ENCODE peak calls at places on chromosomes 16 and 17, in four cellular contexts. One of them, this sample, is unnamed.

GRCh38 chr16:2673066-2673999 is 9.0 kb upstream of the KCTD5 start:
- DNase-seq in fibroblast of lung: peak; percentile 93
- DNase-seq in fibroblast of mammary gland: peak; percentile 84
- DNase-seq in kidney: peak; percentile 99
- DNase-seq in this sample: peak; percentile 100

GRCh38 chr17:50115744-50116143 is 14.2 kb downstream of the SAMD14 start:
- DNase-seq in fibroblast of lung: no peak
- DNase-seq in fibroblast of mammary gland: no peak
- DNase-seq in kidney: peak; percentile 79
- DNase-seq in this sample: no peak

GRCh38 chr17:41002814-41003213 is 3.1 kb upstream of the KRTAP3-2 start:
- DNase-seq in fibroblast of lung: peak; percentile 8
- DNase-seq in fibroblast of mammary gland: peak; percentile 49
- DNase-seq in kidney: no peak
- DNase-seq in this sample: no peak

GRCh38 chr16:87891763-87892162 is 22.5 kb upstream of the SLC7A5 start:
- DNase-seq in fibroblast of lung: no peak
- DNase-seq in fibroblast of mammary gland: no peak
- DNase-seq in kidney: no peak
- DNase-seq in this sample: no peak

GRCh38 chr17:50114849-50115357 is 15.1 kb downstream of the SAMD14 start:
- DNase-seq in fibroblast of lung: peak; percentile 56
- DNase-seq in fibroblast of mammary gland: peak; percentile 74
- DNase-seq in kidney: no peak
- DNase-seq in this sample: peak; percentile 88

GRCh38 chr17:81917565-81918332 is at the start of gene SIRT7:
- DNase-seq in fibroblast of lung: peak; percentile 48
- DNase-seq in fibroblast of mammary gland: peak; percentile 48
- DNase-seq in kidney: peak; percentile 94
- DNase-seq in this sample: peak; percentile 100

GRCh38 chr16:53150769-53151168 is 96.0 kb downstream of the CHD9 start:
- DNase-seq in fibroblast of lung: no peak
- DNase-seq in fibroblast of mammary gland: no peak
- DNase-seq in kidney: no peak
- DNase-seq in this sample: no peak

GRCh38 chr16:86660623-86661022 is 82.3 kb downstream of the FOXL1 start:
- DNase-seq in fibroblast of lung: no peak
- DNase-seq in fibroblast of mammary gland: no peak
- DNase-seq in kidney: no peak
- DNase-seq in this sample: no peak

GRCh38 chr17:43905985-43906852 is 1.1 kb downstream of the MPP2 start:
- DNase-seq in fibroblast of lung: peak; percentile 65
- DNase-seq in fibroblast of mammary gland: peak; percentile 38
- DNase-seq in kidney: peak; percentile 84
- DNase-seq in this sample: peak; percentile 92

GRCh38 chr16:55077231-55077630 is 146.6 kb downstream of the IRX5 start:
- DNase-seq in fibroblast of lung: no peak
- DNase-seq in fibroblast of mammary gland: no peak
- DNase-seq in kidney: no peak
- DNase-seq in this sample: no peak

GRCh38 chr17:57154896-57155295 is 69.8 kb downstream of the AKAP1 start:
- DNase-seq in fibroblast of lung: no peak
- DNase-seq in fibroblast of mammary gland: no peak
- DNase-seq in kidney: no peak
- DNase-seq in this sample: no peak

GRCh38 chr17:655618-656017 is 59.0 kb downstream of the VPS53 start:
- DNase-seq in fibroblast of lung: no peak
- DNase-seq in fibroblast of mammary gland: no peak
- DNase-seq in kidney: no peak
- DNase-seq in this sample: peak; percentile 40

GRCh38 chr16:11145173-11145820 is 110.7 kb downstream of the SOCS1 start:
- DNase-seq in fibroblast of lung: peak; percentile 40
- DNase-seq in fibroblast of mammary gland: peak; percentile 77
- DNase-seq in kidney: no peak
- DNase-seq in this sample: no peak

GRCh38 chr17:57305918-57306317 is 49.6 kb downstream of the MSI2 start:
- DNase-seq in fibroblast of lung: no peak
- DNase-seq in fibroblast of mammary gland: no peak
- DNase-seq in kidney: no peak
- DNase-seq in this sample: no peak

GRCh38 chr16:27238016-27238587 is 30.5 kb downstream of the NSMCE1 start:
- DNase-seq in fibroblast of lung: no peak
- DNase-seq in fibroblast of mammary gland: no peak
- DNase-seq in kidney: peak; percentile 80
- DNase-seq in this sample: peak; percentile 34

GRCh38 chr16:4511441-4512082 is 27.0 kb downstream of the CDIP1 start:
- DNase-seq in fibroblast of lung: peak; percentile 24
- DNase-seq in fibroblast of mammary gland: peak; percentile 31
- DNase-seq in kidney: no peak
- DNase-seq in this sample: peak; percentile 94

GRCh38 chr17:48025904-48026502 is 11.6 kb downstream of the COPZ2 start:
- DNase-seq in fibroblast of lung: no peak
- DNase-seq in fibroblast of mammary gland: no peak
- DNase-seq in kidney: no peak
- DNase-seq in this sample: no peak

GRCh38 chr16:11564046-11564926 is 22.4 kb downstream of the LITAF start:
- DNase-seq in fibroblast of lung: no peak
- DNase-seq in fibroblast of mammary gland: no peak
- DNase-seq in kidney: peak; percentile 28
- DNase-seq in this sample: no peak

GRCh38 chr16:78866556-78866955 is 734.0 kb downstream of the MAF start:
- DNase-seq in fibroblast of lung: no peak
- DNase-seq in fibroblast of mammary gland: no peak
- DNase-seq in kidney: no peak
- DNase-seq in this sample: no peak

GRCh38 chr16:78871241-78871640 is 729.3 kb downstream of the MAF start:
- DNase-seq in fibroblast of lung: no peak
- DNase-seq in fibroblast of mammary gland: no peak
- DNase-seq in kidney: no peak
- DNase-seq in this sample: no peak

GRCh38 chr16:78874241-78874983 is 726.1 kb downstream of the MAF start:
- DNase-seq in fibroblast of lung: no peak
- DNase-seq in fibroblast of mammary gland: no peak
- DNase-seq in kidney: no peak
- DNase-seq in this sample: no peak

DNA sequence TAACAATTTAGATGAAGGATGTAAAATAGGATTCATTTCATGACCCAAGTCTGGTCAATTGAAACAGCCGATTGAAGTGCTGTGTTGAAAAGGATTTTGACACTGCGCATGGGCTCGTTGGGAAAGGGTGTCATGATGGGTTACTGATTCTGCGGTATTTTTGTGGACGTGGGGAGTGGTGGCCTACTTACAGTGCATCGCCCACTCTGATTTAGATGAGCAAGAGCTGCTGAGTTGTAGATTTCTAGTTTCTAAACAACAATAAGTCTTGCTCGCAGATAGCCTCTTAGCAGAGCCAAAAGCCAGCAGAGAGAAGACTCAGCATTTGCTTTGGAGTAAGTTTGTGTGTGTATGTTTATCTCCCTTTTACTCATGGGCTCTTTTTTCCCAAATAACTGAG is 731.0 kb downstream of the MAF start:
- DNase-seq in fibroblast of lung: no peak
- DNase-seq in fibroblast of mammary gland: no peak
- DNase-seq in kidney: no peak
- DNase-seq in this sample: no peak
- H3K4me3 ChIP-seq in fibroblast of lung: no peak overlapping the region
- H3K4me3 ChIP-seq in fibroblast of mammary gland: no peak overlapping the region
- H3K4me3 ChIP-seq in kidney: no peak overlapping the region
- H3K4me3 ChIP-seq in this sample: no peak overlapping the region

DNA sequence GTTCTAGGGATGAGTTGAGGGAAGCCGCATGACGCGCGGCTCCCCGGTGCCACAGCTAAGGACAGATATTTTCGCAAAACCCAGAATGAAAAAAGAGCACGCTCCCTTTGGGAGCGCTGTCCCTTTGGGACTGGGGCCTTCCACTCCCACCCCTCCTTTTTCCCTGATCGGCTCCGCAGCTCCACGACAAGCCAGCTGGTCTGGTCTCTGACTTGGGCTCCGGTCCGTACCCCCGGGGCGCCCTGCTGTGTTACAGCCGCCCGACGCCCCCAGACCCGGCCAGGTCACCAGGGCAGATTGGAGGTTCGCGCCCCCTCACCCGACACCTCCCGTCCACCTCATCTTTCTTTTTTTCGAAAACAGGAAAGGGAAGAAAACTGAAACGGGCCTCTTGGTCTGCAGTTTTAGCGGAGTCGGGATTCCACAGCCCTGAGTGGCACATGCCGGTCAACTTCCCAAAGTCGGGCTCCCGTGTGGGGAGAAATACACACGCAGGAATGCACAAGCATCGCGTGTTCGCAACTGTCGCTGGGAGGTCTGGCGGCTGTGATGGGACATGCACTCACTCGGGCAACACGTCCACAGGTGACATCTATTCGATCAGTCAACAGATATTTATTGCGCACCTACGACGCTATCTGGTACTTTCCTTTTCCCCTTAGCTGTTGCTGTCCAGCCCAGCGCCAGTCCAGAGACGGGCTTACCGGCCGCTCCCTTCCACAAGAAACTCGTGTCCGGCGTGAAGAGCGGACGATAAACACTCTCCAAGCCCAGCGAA is 3.9 kb upstream of the SOX9 start:
- DNase-seq in fibroblast of lung: peak; percentile 64
- DNase-seq in fibroblast of mammary gland: no peak
- DNase-seq in kidney: no peak
- DNase-seq in this sample: peak; percentile 53
- H3K4me3 ChIP-seq in fibroblast of lung: peak overlapping the region; percentile 56
- H3K4me3 ChIP-seq in fibroblast of mammary gland: no peak overlapping the region
- H3K4me3 ChIP-seq in kidney: peak overlapping the region; percentile 49
- H3K4me3 ChIP-seq in this sample: peak overlapping the region; percentile 45

GRCh38 chr17:64401244-64401860 is 10.7 kb upstream of the PECAM1 start:
- DNase-seq in fibroblast of lung: no peak
- DNase-seq in fibroblast of mammary gland: no peak
- DNase-seq in kidney: peak; percentile 16
- DNase-seq in this sample: no peak

GRCh38 chr17:64403881-64404460 is 13.3 kb upstream of the PECAM1 start:
- DNase-seq in fibroblast of lung: no peak
- DNase-seq in fibroblast of mammary gland: no peak
- DNase-seq in kidney: peak; percentile 24
- DNase-seq in this sample: no peak

GRCh38 chr17:64400644-64401043 is 10.0 kb upstream of the PECAM1 start:
- DNase-seq in fibroblast of lung: no peak
- DNase-seq in fibroblast of mammary gland: no peak
- DNase-seq in kidney: no peak
- DNase-seq in this sample: no peak

GRCh38 chr17:64402469-64402868 is 11.8 kb upstream of the PECAM1 start:
- DNase-seq in fibroblast of lung: no peak
- DNase-seq in fibroblast of mammary gland: no peak
- DNase-seq in kidney: no peak
- DNase-seq in this sample: no peak

GRCh38 chr17:64401941-64402340 is 11.3 kb upstream of the PECAM1 start:
- DNase-seq in fibroblast of lung: no peak
- DNase-seq in fibroblast of mammary gland: no peak
- DNase-seq in kidney: no peak
- DNase-seq in this sample: no peak
- H3K4me3 ChIP-seq in fibroblast of lung: no peak overlapping the region
- H3K4me3 ChIP-seq in fibroblast of mammary gland: no peak overlapping the region
- H3K4me3 ChIP-seq in kidney: no peak overlapping the region
- H3K4me3 ChIP-seq in this sample: no peak overlapping the region

GRCh38 chr17:28978016-28978415 is 26.7 kb upstream of the PHF12 start:
- DNase-seq in fibroblast of lung: no peak
- DNase-seq in fibroblast of mammary gland: no peak
- DNase-seq in kidney: no peak
- DNase-seq in this sample: no peak

GRCh38 chr17:28985950-28986713 is 19.7 kb downstream of the SEZ6 start:
- DNase-seq in fibroblast of lung: no peak
- DNase-seq in fibroblast of mammary gland: no peak
- DNase-seq in kidney: no peak
- DNase-seq in this sample: peak; percentile 96

GRCh38 chr17:28978565-28978964 is 27.2 kb upstream of the PHF12 start:
- DNase-seq in fibroblast of lung: no peak
- DNase-seq in fibroblast of mammary gland: no peak
- DNase-seq in kidney: no peak
- DNase-seq in this sample: no peak

GRCh38 chr17:28983286-28984240 is 22.3 kb downstream of the SEZ6 start:
- DNase-seq in fibroblast of lung: peak; percentile 12
- DNase-seq in fibroblast of mammary gland: no peak
- DNase-seq in kidney: no peak
- DNase-seq in this sample: no peak

DNA sequence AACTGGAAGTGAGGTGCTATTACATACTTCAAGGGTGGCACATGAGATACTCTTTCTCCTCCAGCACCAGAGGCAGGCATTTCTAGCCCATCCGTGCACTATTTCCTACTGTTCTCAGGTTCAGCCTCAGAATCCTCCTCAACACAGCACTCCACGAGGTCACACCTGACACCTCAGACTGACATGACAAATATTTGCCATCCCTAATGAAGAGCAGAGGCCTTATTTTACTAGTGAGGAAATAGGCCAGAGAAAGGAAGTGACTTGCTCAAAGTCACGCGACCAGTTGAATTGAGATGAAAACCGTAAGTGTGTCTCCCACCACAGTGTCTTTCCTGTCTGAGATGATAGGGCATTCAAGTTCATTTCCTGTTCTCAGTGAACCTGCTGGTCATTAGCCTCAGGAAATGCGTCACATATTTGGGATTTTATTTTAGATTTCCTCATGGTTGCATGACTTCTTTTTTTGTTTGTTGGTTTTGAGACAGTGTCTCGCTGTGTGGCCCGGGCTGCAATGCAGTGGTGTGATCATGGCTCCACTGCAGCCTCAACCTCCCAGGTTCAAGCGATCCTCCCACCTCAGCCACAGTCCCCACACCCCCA is 23.5 kb downstream of the SEZ6 start:
- DNase-seq in fibroblast of lung: peak; percentile 18
- DNase-seq in fibroblast of mammary gland: no peak
- DNase-seq in kidney: no peak
- DNase-seq in this sample: no peak
- H3K4me3 ChIP-seq in fibroblast of lung: no peak overlapping the region
- H3K4me3 ChIP-seq in fibroblast of mammary gland: no peak overlapping the region
- H3K4me3 ChIP-seq in kidney: no peak overlapping the region
- H3K4me3 ChIP-seq in this sample: no peak overlapping the region

GRCh38 chr16:6019490-6019991 is 921.9 kb upstream of the EEF2KMT start:
- DNase-seq in fibroblast of lung: peak; percentile 1
- DNase-seq in fibroblast of mammary gland: no peak
- DNase-seq in kidney: peak; percentile 71
- DNase-seq in this sample: peak; percentile 89
- H3K4me3 ChIP-seq in fibroblast of lung: no peak overlapping the region
- H3K4me3 ChIP-seq in fibroblast of mammary gland: no peak overlapping the region
- H3K4me3 ChIP-seq in kidney: no peak overlapping the region
- H3K4me3 ChIP-seq in this sample: peak overlapping the region; percentile 52

DNA sequence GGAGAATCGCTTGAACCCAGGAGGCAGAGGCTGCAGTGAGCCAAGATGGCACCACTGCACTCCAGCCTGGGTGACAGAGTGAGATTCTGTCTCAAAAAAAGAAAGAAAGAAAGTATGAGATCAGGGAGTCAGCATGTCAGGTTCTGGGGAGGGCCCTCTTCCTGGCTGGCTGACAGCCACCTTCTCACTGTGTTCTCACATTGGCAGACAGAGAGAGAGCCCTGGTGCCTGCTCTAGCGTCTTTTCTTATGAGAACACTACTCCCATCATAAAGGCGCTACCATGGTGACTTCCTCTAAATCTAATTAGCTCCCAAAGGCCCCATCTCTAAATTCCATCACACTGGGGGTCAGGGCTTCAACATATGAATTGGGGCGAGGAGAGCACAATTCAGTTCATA is 27.6 kb upstream of the RBBP6 start:
- DNase-seq in fibroblast of lung: no peak
- DNase-seq in fibroblast of mammary gland: no peak
- DNase-seq in kidney: no peak
- DNase-seq in this sample: no peak
- H3K4me3 ChIP-seq in fibroblast of lung: no peak overlapping the region
- H3K4me3 ChIP-seq in fibroblast of mammary gland: no peak overlapping the region
- H3K4me3 ChIP-seq in kidney: no peak overlapping the region
- H3K4me3 ChIP-seq in this sample: no peak overlapping the region

This sample was measured in H7.